ENCODE peak calls at places on chromosomes 13 and 19, in six cellular contexts. V is B cell; B is A549; X is CD8-positive, alpha-beta T cell; C is suprapubic skin; E is GM20000. I is an unnamed sample.

GRCh38 chr19:57437931-57438330 is 2.8 kb downstream of the ZNF749 start:
- DNase-seq in V (no peak), E (no peak), X (no peak), B (no peak), C (no peak), I (no peak)

GRCh38 chr19:17129377-17129776 is 53.8 kb downstream of the MYO9B start:
- DNase-seq in B (no peak), E (no peak), C (no peak), V (no peak), X (no peak), I (no peak)

GRCh38 chr19:925912-926594 is at the start of gene ARID3A:
- DNase-seq in E (peak), B (peak), X (no peak), V (peak), C (no peak), I (peak)

GRCh38 chr13:60000081-60000480 is 163.6 kb downstream of the DIAPH3 start:
- DNase-seq in V (no peak), E (no peak), B (no peak), X (no peak), C (no peak), I (no peak)

GRCh38 chr19:15469513-15470297 is 5.4 kb upstream of the RASAL3 start:
- DNase-seq in V (peak), B (no peak), E (peak), C (no peak), X (no peak), I (peak)

GRCh38 chr13:33349996-33350826 is 64.7 kb upstream of the STARD13 start:
- DNase-seq in X (no peak), V (peak), C (no peak), E (peak), B (peak), I (peak)

GRCh38 chr13:26540319-26540718 is 17.2 kb upstream of the WASF3 start:
- DNase-seq in X (no peak), E (no peak), B (no peak), C (no peak), V (no peak), I (no peak)

GRCh38 chr13:27401210-27401609 is 23.2 kb upstream of the GTF3A start:
- DNase-seq in E (no peak), V (peak), B (no peak), C (no peak), X (no peak), I (peak)

GRCh38 chr19:50357178-50358100 is 8.0 kb downstream of the NAPSA start:
- DNase-seq in V (peak), B (peak), X (peak), C (no peak), E (peak), I (peak)

GRCh38 chr13:29472317-29472961 is 123.0 kb downstream of the SLC7A1 start:
- DNase-seq in V (peak), B (peak), X (peak), E (peak), C (no peak), I (no peak)

GRCh38 chr13:52085416-52085815 is 43.5 kb downstream of the NEK5 start:
- DNase-seq in E (no peak), B (no peak), X (no peak), V (no peak), C (no peak), I (no peak)

GRCh38 chr19:12801466-12802266 is at the start of the genes PRDX2 and THSD8:
- DNase-seq in X (peak), V (peak), C (peak), E (peak), B (no peak), I (no peak)

GRCh38 chr19:5321066-5321642 is 19.5 kb downstream of the PTPRS start:
- DNase-seq in V (no peak), C (no peak), B (no peak), E (no peak), X (no peak), I (no peak)

GRCh38 chr13:24146961-24147569 is 13.5 kb upstream of the SPATA13 start:
- DNase-seq in B (no peak), V (no peak), C (no peak), X (no peak), E (no peak), I (no peak)

GRCh38 chr13:26998265-26998664 is 173.3 kb downstream of the USP12 start:
- DNase-seq in B (no peak), X (no peak), V (no peak), E (no peak), C (no peak), I (no peak)

GRCh38 chr13:113995051-113995601 is 21.2 kb upstream of the C13orf46 start:
- DNase-seq in B (no peak), C (peak), V (no peak), X (no peak), E (no peak), I (peak)

GRCh38 chr13:27556109-27556508 is 64.2 kb downstream of the LNX2 start:
- DNase-seq in V (no peak), C (no peak), B (no peak), X (no peak), E (no peak), I (no peak)

GRCh38 chr19:36097036-36097435 is 13.9 kb upstream of the OVOL3 start:
- DNase-seq in C (no peak), E (no peak), B (no peak), V (peak), X (no peak), I (no peak)

GRCh38 chr19:5839312-5840017 is at the start of gene FUT6:
- DNase-seq in V (no peak), X (no peak), E (no peak), C (no peak), B (no peak), I (no peak)

GRCh38 chr13:38618336-38618735 is 68.5 kb upstream of the FREM2 start:
- DNase-seq in V (no peak), C (no peak), B (no peak), E (no peak), X (no peak), I (no peak)

GRCh38 chr19:28154077-28154476 is 1058.9 kb downstream of the UQCRFS1 start:
- DNase-seq in E (no peak), C (no peak), V (no peak), B (no peak), X (no peak), I (no peak)

GRCh38 chr19:17812099-17812498 is 9.2 kb downstream of the INSL3 start:
- DNase-seq in C (no peak), X (no peak), E (no peak), B (no peak), V (no peak), I (no peak)

GRCh38 chr13:95710313-95710712 is 33.4 kb downstream of the DNAJC3 start:
- DNase-seq in E (no peak), X (no peak), B (no peak), V (no peak), C (no peak), I (no peak)

GRCh38 chr19:3644351-3645066 is 17.9 kb upstream of the CACTIN start:
- DNase-seq in C (no peak), X (no peak), V (no peak), B (no peak), E (no peak), I (no peak)

GRCh38 chr13:48066310-48066989 is 28.5 kb downstream of the MED4 start:
- DNase-seq in V (no peak), X (peak), C (no peak), E (no peak), B (no peak), I (no peak)

GRCh38 chr13:48070942-48071341 is 24.0 kb downstream of the MED4 start:
- DNase-seq in X (no peak), E (no peak), V (no peak), B (no peak), C (no peak), I (no peak)

GRCh38 chr13:48069573-48069972 is 25.3 kb downstream of the MED4 start:
- DNase-seq in C (no peak), E (no peak), V (no peak), B (no peak), X (no peak), I (no peak)

GRCh38 chr13:48068952-48069351 is 26.0 kb downstream of the MED4 start:
- DNase-seq in X (no peak), V (no peak), B (no peak), E (no peak), C (no peak), I (no peak)

DNA sequence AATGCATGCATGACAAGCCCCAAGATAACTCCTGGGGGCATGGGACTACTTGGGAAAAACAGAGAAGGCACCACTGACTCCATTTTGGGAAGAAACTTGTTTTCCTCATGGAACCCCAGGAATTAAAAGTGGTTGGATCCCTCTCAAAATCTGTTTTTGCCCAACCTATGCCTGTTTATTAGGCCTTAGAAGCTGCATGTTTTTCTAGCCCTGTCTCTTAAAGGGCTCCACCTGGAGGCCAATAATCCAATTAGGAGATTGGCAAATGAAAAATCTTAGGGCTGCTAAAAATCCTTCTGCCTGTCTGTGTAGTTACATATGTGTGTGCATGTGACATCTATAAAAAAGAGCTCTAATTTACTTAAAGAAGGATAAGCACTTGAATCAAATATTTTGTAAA is 26.9 kb downstream of the MED4 start:
- DNase-seq in E (no peak), C (no peak), B (no peak), X (no peak), V (no peak), I (no peak)
- TF ChIP-seq CTCF in E (no peak), C (no peak), B (no peak), X (no peak), V (no peak), I (no peak)

GRCh38 chr19:46077815-46078167 is 37.0 kb upstream of the IGFL4 start:
- DNase-seq in E (no peak), B (no peak), X (no peak), V (no peak), C (no peak), I (no peak)

GRCh38 chr19:46076951-46077814 is 36.4 kb upstream of the IGFL4 start:
- DNase-seq in V (no peak), X (no peak), E (peak), C (no peak), B (peak), I (no peak)

GRCh38 chr19:46080561-46080960 is 39.8 kb upstream of the IGFL4 start:
- DNase-seq in E (no peak), V (no peak), X (no peak), B (no peak), C (no peak), I (no peak)

GRCh38 chr19:46073268-46073922 is 32.6 kb upstream of the IGFL4 start:
- DNase-seq in X (no peak), V (no peak), E (no peak), B (no peak), C (no peak), I (no peak)

GRCh38 chr19:46076031-46076880 is 35.5 kb upstream of the IGFL4 start:
- DNase-seq in V (no peak), B (no peak), C (no peak), X (no peak), E (no peak), I (no peak)
- TF ChIP-seq CTCF in V (no peak), B (peak), C (no peak), X (no peak), E (no peak), I (no peak)

GRCh38 chr19:18939163-18939562 is 1.9 kb downstream of the HOMER3 start:
- DNase-seq in E (no peak), V (no peak), X (no peak), B (no peak), C (no peak), I (no peak)

GRCh38 chr19:18942692-18943091 is 1.7 kb upstream of the HOMER3 start:
- DNase-seq in C (no peak), B (no peak), V (no peak), E (no peak), X (no peak), I (no peak)

GRCh38 chr19:18941628-18942354 is 774 bp upstream of the HOMER3 start:
- DNase-seq in C (no peak), E (no peak), X (no peak), B (no peak), V (peak), I (no peak)

GRCh38 chr19:18939922-18940775 is 868 bp downstream of the HOMER3 start:
- DNase-seq in B (peak), X (no peak), E (peak), V (peak), C (no peak), I (peak)

DNA sequence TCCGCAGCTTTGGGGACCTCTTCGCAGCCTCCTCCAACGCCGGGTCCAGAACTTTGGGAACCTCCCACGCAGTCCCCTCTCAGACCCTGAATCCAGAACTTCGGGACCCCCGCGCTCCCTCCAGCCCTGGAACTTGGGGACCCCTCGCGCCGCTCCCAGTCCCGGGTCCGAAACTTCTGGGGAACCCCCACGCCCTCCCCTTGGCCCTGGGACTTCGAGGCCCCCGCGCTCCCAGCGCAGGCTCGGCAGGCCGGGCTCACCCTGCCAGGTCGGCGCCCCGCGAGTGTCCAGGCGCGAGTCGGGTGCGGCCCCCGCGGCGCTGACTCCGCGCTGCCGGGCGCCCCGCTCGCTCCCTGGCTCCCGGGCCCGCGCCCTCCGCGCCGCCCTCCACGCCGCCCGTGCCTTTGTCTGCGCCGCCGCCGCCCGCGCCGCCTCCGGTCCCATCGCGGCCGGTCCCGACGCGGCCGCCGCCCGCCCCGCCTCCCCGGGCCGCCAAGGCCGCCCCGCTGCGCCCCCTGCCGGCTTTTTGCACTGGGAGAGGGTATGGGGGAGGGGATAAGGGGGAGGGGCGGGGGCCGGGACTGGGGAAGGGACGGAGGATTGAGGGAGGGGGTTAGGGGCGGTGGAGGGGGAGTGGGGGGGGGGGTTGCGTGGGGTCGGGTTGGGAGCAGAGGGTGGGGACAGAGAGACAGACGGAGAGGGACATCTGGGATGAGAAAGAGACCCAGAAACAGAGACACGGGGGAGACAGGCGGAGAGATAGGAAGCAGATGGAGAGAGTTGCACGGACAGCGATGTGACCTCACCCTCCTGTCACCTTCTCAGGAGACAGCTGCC is at the start of gene HOMER3:
- DNase-seq in V (peak), X (peak), E (peak), C (no peak), B (peak), I (peak)
- TF ChIP-seq CTCF in V (no peak), X (no peak), E (peak), C (peak), B (peak), I (no peak)

GRCh38 chr13:108225440-108225839 is 7.2 kb downstream of the ABHD13 start:
- DNase-seq in E (no peak), V (no peak), B (no peak), X (no peak), C (no peak), I (no peak)

GRCh38 chr13:108226184-108226583 is 8.0 kb downstream of the ABHD13 start:
- DNase-seq in E (no peak), C (no peak), X (no peak), V (no peak), B (no peak), I (no peak)

GRCh38 chr13:108230377-108230776 is 12.2 kb downstream of the ABHD13 start:
- DNase-seq in C (no peak), E (no peak), B (no peak), X (no peak), V (no peak), I (no peak)

GRCh38 chr13:108223850-108224503 is 5.8 kb downstream of the ABHD13 start:
- DNase-seq in X (no peak), B (no peak), E (no peak), C (no peak), V (no peak), I (no peak)

GRCh38 chr13:108227651-108228272 is 9.6 kb downstream of the ABHD13 start:
- DNase-seq in V (peak), B (no peak), X (no peak), C (no peak), E (peak), I (no peak)
- TF ChIP-seq CTCF in V (peak), B (peak), X (peak), C (peak), E (peak), I (peak)

DNA sequence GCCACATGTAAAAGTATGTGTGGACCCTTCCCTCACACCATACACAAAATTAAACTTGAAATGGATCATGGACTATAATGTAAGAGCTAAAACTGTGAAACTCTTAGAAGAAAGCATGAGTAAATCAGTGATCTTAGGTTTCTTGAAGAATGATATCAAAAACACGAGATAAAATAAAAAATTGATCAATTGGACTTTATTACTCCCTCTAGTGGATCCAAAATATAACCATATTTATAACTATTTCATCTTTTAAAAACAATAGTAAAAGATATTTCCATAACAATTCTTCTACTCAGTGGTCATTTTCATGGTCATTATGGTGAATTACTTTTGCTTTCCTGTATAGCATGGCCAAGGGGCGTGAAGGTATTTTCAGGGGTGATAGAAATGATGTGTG is 174.6 kb upstream of the LSM14A start:
- DNase-seq in V (no peak), B (no peak), X (no peak), C (no peak), E (no peak), I (no peak)
- TF ChIP-seq CTCF in V (no peak), B (peak), X (no peak), C (no peak), E (no peak), I (peak)

GRCh38 chr19:8251025-8251472 is 41.9 kb downstream of the CERS4 start:
- DNase-seq in B (no peak), E (no peak), C (peak), V (no peak), X (no peak), I (no peak)
- TF ChIP-seq CTCF in B (no peak), E (no peak), C (no peak), V (no peak), X (no peak), I (no peak)

I was measured in CD14-positive monocyte.